ENCODE peak calls at places on chromosomes 16 and 17, in ten cellular contexts. L is adrenal gland, O is astrocyte of the spinal cord, Q is dorsolateral prefrontal cortex, D is fibroblast of pulmonary artery, R is PC-9, Y is psoas muscle, J is testis, V is lung, P is cardiac fibroblast. W is an unnamed sample.

GRCh38 chr16:28610595-28611270 is 889 bp upstream of the SULT1A1 start:
- DNase-seq in P (no peak), R (no peak), J (no peak), L (no peak), Q (no peak), Y (no peak), D (no peak), O (no peak), V (no peak), W (no peak)

GRCh38 chr17:75105269-75106080 is 4.3 kb upstream of the ARMC7 start:
- DNase-seq in V (peak), J (peak), O (peak), D (peak), Y (peak), P (peak), R (peak), L (peak), Q (no peak), W (peak)

GRCh38 chr17:7293821-7294613 is 422 bp downstream of the YBX2 start:
- DNase-seq in Y (no peak), Q (no peak), L (no peak), R (no peak), V (no peak), J (no peak), P (no peak), D (no peak), O (no peak), W (no peak)

GRCh38 chr17:28579526-28579925 is 2.8 kb upstream of the ALDOC start:
- DNase-seq in J (no peak), Y (no peak), P (no peak), O (no peak), L (no peak), V (no peak), R (no peak), Q (no peak), D (no peak), W (no peak)

GRCh38 chr17:54899201-54899600 is 1.5 kb upstream of the TOM1L1 start:
- DNase-seq in Q (no peak), P (no peak), Y (no peak), R (no peak), L (no peak), D (no peak), O (no peak), J (no peak), V (no peak), W (no peak)

GRCh38 chr16:81688182-81688581 is 90.9 kb upstream of the PLCG2 start:
- DNase-seq in V (no peak), Y (no peak), P (no peak), R (no peak), D (no peak), Q (no peak), L (no peak), J (no peak), O (no peak), W (no peak)

GRCh38 chr16:4240624-4241023 is 1.3 kb downstream of the SRL start:
- DNase-seq in R (peak), P (no peak), O (no peak), Q (no peak), V (no peak), J (no peak), L (no peak), D (no peak), Y (peak), W (no peak)

GRCh38 chr16:86555763-86556130 is 712 bp upstream of the MTHFSD start:
- DNase-seq in V (no peak), Y (no peak), D (no peak), L (no peak), J (no peak), Q (no peak), P (no peak), R (no peak), O (no peak), W (no peak)

GRCh38 chr17:28306954-28307401 is 12.0 kb upstream of the TMEM97 start:
- DNase-seq in O (no peak), P (no peak), R (no peak), L (no peak), D (no peak), V (no peak), J (peak), Y (no peak), Q (no peak), W (no peak)

GRCh38 chr17:12964162-12964561 is 53.7 kb downstream of the ELAC2 start:
- DNase-seq in O (no peak), Q (no peak), P (no peak), J (no peak), D (no peak), L (no peak), Y (no peak), R (no peak), V (no peak), W (no peak)

GRCh38 chr17:76191891-76192290 is 48.4 kb downstream of the RNF157 start:
- DNase-seq in V (no peak), R (no peak), Y (no peak), Q (no peak), L (no peak), P (no peak), D (no peak), O (no peak), J (no peak), W (no peak)

GRCh38 chr17:76681222-76682137 is 29.3 kb downstream of the MXRA7 start:
- DNase-seq in Q (peak), Y (peak), D (peak), V (peak), P (peak), O (peak), L (peak), J (peak), R (no peak), W (peak)

GRCh38 chr17:47119746-47120520 is 69.2 kb downstream of the CDC27 start:
- DNase-seq in R (peak), L (no peak), J (no peak), D (peak), O (peak), Y (no peak), Q (no peak), V (no peak), P (no peak), W (no peak)

GRCh38 chr17:75670868-75671267 is 3.7 kb downstream of the SAP30BP start:
- DNase-seq in Q (no peak), D (no peak), P (no peak), Y (no peak), V (no peak), R (no peak), L (no peak), J (no peak), O (no peak), W (no peak)

GRCh38 chr16:50547944-50548658 is at the start of gene NKD1:
- DNase-seq in O (peak), R (no peak), D (peak), P (peak), Q (peak), Y (peak), J (peak), V (peak), L (peak), W (peak)

GRCh38 chr17:81523139-81524062 is 4.8 kb upstream of the FSCN2 start:
- DNase-seq in D (peak), V (no peak), L (no peak), R (no peak), Q (peak), O (no peak), J (peak), P (peak), Y (peak), W (no peak)
- TF ChIP-seq CTCF in D (peak), V (no peak), L (no peak), R (no peak), Q (no peak), O (peak), J (no peak), P (peak), Y (no peak), W (no peak)

DNA sequence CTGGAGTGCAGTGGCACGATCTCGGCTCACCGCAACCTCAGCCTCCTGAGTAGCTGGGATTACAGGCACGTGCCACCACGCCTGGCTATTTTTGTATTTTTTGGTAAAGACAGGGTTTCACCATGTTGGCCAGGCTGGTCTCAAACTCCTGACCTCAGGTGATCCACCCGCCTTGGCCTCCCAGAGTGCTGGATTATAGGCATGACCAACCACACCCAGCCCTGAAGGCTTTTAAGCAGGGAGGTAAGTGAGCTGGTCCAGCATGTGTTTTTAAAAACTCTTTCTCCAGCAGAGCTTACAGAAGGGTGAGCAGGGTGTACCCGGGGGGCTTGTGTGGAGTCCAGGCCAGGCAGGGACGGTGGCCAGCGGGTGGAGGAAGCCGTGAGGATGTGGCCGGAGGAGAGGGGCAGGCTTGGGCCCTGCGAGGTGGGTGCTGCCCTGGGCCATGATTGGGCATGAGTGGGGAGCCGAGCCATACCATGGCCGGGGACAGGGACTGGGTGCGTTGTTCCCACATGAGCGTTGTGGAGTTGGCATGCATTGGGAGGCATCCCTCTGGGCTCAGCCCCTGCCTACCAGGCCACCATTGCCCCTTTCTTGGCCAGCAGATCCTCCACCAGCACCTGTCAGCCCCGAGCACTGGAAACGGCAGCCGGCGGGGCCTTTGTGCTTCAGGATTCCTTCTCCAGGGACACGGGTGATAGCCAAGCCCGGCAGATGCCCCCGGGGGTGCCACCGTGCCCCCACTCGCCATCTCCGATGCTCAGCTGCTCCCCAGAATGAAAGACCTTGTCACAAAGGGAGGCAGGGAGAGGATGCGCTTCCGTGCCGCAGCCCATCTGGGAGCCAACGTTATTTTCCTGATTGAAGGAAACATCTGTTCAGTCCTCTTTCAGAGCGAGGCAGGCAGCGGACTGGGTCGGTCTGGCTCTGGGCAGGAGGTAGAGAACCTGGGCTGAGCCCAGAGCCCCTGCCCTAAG is 64.5 kb downstream of the RAI1 start:
- DNase-seq in Y (no peak), L (no peak), P (no peak), D (no peak), V (no peak), R (no peak), O (no peak), J (no peak), Q (no peak), W (no peak)
- TF ChIP-seq CTCF in Y (no peak), L (no peak), P (no peak), D (no peak), V (no peak), R (no peak), O (no peak), J (no peak), Q (no peak), W (no peak)

GRCh38 chr17:834136-834535 is 52.0 kb downstream of the MRM3 start:
- DNase-seq in V (no peak), O (no peak), Q (no peak), R (no peak), L (no peak), Y (no peak), J (no peak), P (no peak), D (no peak), W (no peak)

GRCh38 chr17:841313-841712 is 59.2 kb downstream of the MRM3 start:
- DNase-seq in P (no peak), Y (no peak), R (no peak), J (no peak), V (no peak), Q (no peak), D (no peak), O (no peak), L (no peak), W (no peak)

GRCh38 chr17:835263-835662 is 53.1 kb downstream of the MRM3 start:
- DNase-seq in P (peak), D (peak), L (no peak), R (no peak), Q (no peak), Y (peak), V (no peak), J (no peak), O (peak), W (peak)

GRCh38 chr17:836154-836553 is 54.0 kb downstream of the MRM3 start:
- DNase-seq in Q (no peak), V (no peak), P (no peak), J (no peak), D (peak), Y (no peak), R (no peak), L (no peak), O (peak), W (no peak)

GRCh38 chr17:838486-838885 is 56.3 kb downstream of the MRM3 start:
- DNase-seq in P (no peak), O (no peak), R (no peak), J (no peak), L (no peak), Y (no peak), V (no peak), Q (no peak), D (no peak), W (no peak)
- TF ChIP-seq CTCF in P (no peak), O (no peak), R (no peak), J (no peak), L (no peak), Y (no peak), V (no peak), Q (no peak), D (no peak), W (no peak)

GRCh38 chr17:16100737-16101400 is 101.2 kb downstream of the TTC19 start:
- DNase-seq in P (peak), J (no peak), V (no peak), O (no peak), L (no peak), Q (no peak), R (no peak), Y (no peak), D (peak), W (no peak)
- TF ChIP-seq CTCF in P (peak), J (no peak), V (no peak), O (no peak), L (no peak), Q (peak), R (no peak), Y (no peak), D (peak), W (no peak)

DNA sequence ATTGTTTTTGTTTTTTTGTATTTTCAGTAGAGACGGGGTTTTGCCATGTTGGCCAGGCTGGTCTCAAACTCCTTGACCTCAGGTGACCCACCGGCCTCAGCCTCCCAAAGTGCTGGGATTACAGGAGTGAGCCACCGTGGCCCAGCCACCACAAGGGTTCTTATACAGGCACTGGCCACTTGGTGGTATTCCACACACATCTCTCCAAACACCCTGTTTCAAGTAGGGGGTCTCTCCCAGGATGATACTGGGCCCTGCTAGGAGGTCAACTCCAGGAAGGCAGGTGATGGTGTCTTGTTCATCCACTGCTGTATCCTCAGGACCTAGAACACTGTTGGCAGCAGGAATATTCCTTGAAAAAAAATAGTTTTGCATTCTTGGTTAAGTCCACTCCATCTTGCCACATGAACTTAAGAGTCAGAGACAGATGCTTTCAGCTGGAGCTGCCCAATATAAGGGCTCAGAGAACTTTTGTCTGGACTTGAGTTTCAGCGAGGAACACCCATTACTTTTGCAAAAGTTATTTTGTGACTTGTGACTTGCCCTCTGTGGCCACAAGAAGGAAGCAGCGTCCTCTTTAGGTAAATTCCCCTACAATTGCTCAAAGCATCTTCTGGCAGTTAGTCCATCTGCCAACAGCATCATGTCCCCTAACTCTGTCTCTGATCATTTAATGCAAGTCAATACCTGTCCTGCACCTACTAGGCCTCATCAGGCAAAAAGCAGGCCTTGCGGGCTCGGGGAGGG is 7.4 kb upstream of the EEF2K start:
- DNase-seq in P (no peak), V (no peak), D (no peak), Y (no peak), R (no peak), O (no peak), J (no peak), Q (no peak), L (no peak), W (no peak)
- TF ChIP-seq CTCF in P (no peak), V (no peak), D (no peak), Y (no peak), R (no peak), O (peak), J (no peak), Q (no peak), L (no peak), W (no peak)

GRCh38 chr17:17851603-17852002 is 14.8 kb upstream of the SREBF1 start:
- DNase-seq in Q (no peak), R (no peak), D (no peak), L (no peak), V (no peak), O (no peak), P (no peak), J (no peak), Y (no peak), W (no peak)

GRCh38 chr17:17849147-17849820 is 12.5 kb upstream of the SREBF1 start:
- DNase-seq in R (no peak), P (peak), L (peak), V (peak), Y (peak), Q (peak), D (peak), J (peak), O (peak), W (no peak)

GRCh38 chr17:17851101-17851500 is 14.3 kb upstream of the SREBF1 start:
- DNase-seq in R (no peak), L (no peak), D (no peak), Y (no peak), Q (no peak), P (no peak), J (no peak), V (no peak), O (no peak), W (no peak)

GRCh38 chr17:17848311-17848710 is 11.5 kb upstream of the SREBF1 start:
- DNase-seq in O (no peak), R (no peak), J (no peak), L (no peak), V (no peak), P (no peak), D (no peak), Y (no peak), Q (no peak), W (no peak)

DNA sequence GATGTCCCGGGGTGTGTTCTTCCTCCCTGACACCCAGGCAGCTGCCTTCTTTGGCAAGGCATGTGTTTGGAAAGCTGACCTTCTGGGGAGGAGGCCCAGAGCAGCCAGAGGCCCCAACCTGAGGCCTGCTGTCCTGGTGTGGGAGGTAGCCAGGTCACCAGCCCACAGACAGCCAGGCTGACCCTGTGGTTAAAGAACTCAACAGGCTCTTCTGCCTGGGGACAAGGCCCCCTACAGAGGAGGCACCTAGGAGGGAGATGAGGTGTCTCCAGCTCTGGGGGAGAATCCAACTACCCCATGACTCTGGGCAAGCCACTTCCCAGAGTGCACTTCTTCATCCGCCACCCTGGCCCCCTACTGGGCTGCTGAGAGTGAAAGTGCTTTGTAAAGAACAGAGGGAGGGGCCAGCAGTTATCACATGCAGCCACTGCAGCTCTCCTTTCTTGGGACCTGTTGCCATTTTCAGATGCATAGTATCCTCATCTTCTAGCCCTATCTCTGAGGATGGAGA is 13.1 kb upstream of the SREBF1 start:
- DNase-seq in V (no peak), D (peak), L (no peak), O (peak), P (peak), R (no peak), Y (peak), J (peak), Q (no peak), W (no peak)
- TF ChIP-seq CTCF in V (no peak), D (peak), L (peak), O (no peak), P (peak), R (no peak), Y (peak), J (peak), Q (peak), W (no peak)

DNA sequence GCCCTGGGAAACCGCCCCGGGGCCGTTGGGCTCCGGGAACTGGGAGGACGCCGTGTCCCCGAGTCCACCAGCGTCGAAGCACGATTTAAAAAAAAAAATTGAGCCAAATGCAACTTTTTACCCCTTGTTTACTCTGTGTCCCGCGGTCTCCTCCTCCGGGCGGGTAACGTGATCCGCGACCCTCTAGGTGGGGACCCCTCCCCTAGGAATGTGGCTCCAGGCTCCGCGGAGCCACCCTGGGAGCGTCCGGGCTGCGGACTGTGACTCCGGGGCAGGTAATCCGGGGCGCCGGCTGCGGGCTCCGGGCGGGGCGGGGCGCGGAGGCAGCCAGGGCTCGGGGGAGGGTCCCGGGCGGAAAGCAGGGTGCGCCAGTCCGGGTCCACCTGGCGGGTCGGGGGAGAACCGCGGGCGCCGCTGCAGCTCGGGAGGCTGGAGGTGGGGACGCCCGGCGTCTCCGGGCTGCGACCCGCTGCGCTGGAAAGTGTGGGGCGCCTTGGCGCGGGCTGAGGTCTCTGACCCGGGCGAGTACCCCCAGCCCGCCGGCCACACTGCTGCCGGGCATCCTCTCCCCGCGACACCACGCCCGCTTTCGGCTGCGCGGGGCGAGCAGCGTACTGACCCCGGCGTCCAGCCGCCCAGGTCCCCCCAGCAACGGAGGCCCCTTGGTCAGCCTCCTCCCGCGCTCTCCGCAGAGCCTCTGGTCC is 850 bp upstream of the HELZ start:
- DNase-seq in R (no peak), L (peak), V (peak), D (no peak), J (peak), P (no peak), Q (no peak), O (no peak), Y (peak), W (peak)
- TF ChIP-seq CTCF in R (no peak), L (no peak), V (no peak), D (no peak), J (no peak), P (no peak), Q (no peak), O (no peak), Y (peak), W (no peak)

GRCh38 chr17:82935944-82936767 is 96.3 kb upstream of the ZNF750 start:
- DNase-seq in D (no peak), L (no peak), R (no peak), V (no peak), P (no peak), Q (peak), O (no peak), Y (peak), J (no peak), W (no peak)

GRCh38 chr17:82931696-82932060 is 91.9 kb upstream of the ZNF750 start:
- DNase-seq in R (no peak), Y (peak), P (peak), J (peak), V (no peak), O (peak), Q (peak), D (peak), L (peak), W (no peak)

GRCh38 chr17:82932146-82933005 is 92.6 kb upstream of the ZNF750 start:
- DNase-seq in V (no peak), D (peak), P (peak), O (peak), J (no peak), L (no peak), Y (peak), Q (peak), R (no peak), W (no peak)

GRCh38 chr17:82933006-82933310 is 93.1 kb upstream of the ZNF750 start:
- DNase-seq in P (no peak), V (no peak), O (no peak), J (no peak), D (no peak), L (no peak), R (no peak), Y (peak), Q (peak), W (no peak)

GRCh38 chr17:82933911-82934310 is 94.1 kb upstream of the ZNF750 start:
- DNase-seq in D (no peak), O (no peak), L (no peak), Y (peak), P (no peak), V (no peak), J (no peak), R (no peak), Q (peak), W (no peak)
- TF ChIP-seq CTCF in D (no peak), O (peak), L (no peak), Y (no peak), P (no peak), V (no peak), J (no peak), R (no peak), Q (no peak), W (no peak)

W was measured in Calu3.